ENCODE peak calls at places on chromosomes 3 and 15, in nine cellular contexts. R, V, N, U, I, F, S, W and D are unnamed samples.

GRCh38 chr3:81152156-81152555 is 609.3 kb downstream of the GBE1 start:
- DNase-seq in V (no peak), N (no peak), W (no peak), I (no peak), F (no peak), S (no peak), U (no peak), R (no peak), D (no peak)

GRCh38 chr15:28975766-28976179 is 90.0 kb downstream of the APBA2 start:
- DNase-seq in S (no peak), I (peak; percentile 55), V (no peak), R (no peak), W (no peak), N (peak; percentile 63), F (no peak), U (peak; percentile 39), D (no peak)

GRCh38 chr15:52040167-52040900 is 21.3 kb downstream of the MAPK6 start:
- DNase-seq in U (no peak), F (no peak), N (peak; percentile 70), V (no peak), I (peak; percentile 54), S (no peak), R (no peak), W (no peak), D (no peak)

GRCh38 chr15:35195031-35195430 is 109.9 kb upstream of the NANOGP8 start:
- DNase-seq in I (no peak), W (no peak), U (no peak), N (no peak), R (no peak), F (no peak), S (no peak), V (no peak), D (no peak)

GRCh38 chr3:197599089-197599765 is 43.5 kb upstream of the BDH1 start:
- DNase-seq in V (peak; percentile 66), N (peak; percentile 69), W (peak; percentile 56), S (no peak), F (peak; percentile 86), U (peak; percentile 60), I (peak; percentile 77), R (peak; percentile 77), D (peak; percentile 74)

GRCh38 chr3:125110876-125111480 is 55.2 kb upstream of the HEG1 start:
- DNase-seq in F (no peak), R (no peak), N (no peak), U (no peak), S (no peak), I (no peak), W (no peak), V (no peak), D (no peak)

GRCh38 chr3:190120161-190121060 is at the start of gene P3H2:
- DNase-seq in R (peak; percentile 76), W (peak; percentile 30), S (no peak), I (peak; percentile 93), U (peak; percentile 64), N (peak; percentile 85), F (peak; percentile 94), V (peak; percentile 90), D (peak; percentile 91)

GRCh38 chr3:64925575-64925974 is 237.8 kb upstream of the ADAMTS9 start:
- DNase-seq in I (no peak), S (no peak), N (no peak), U (no peak), W (no peak), R (no peak), V (no peak), F (no peak), D (no peak)

GRCh38 chr3:112640864-112641751 is at the start of gene CCDC80:
- DNase-seq in V (no peak), S (no peak), N (peak; percentile 14), U (peak; percentile 59), W (no peak), R (no peak), I (peak; percentile 94), F (peak; percentile 71), D (no peak)

GRCh38 chr15:81897011-81897677 is 148.7 kb downstream of the MEX3B start:
- DNase-seq in W (no peak), N (no peak), I (peak; percentile 90), R (no peak), V (no peak), F (peak; percentile 69), S (no peak), U (no peak), D (no peak)

GRCh38 chr3:139032326-139033002 is 11.7 kb upstream of the PRR23B start:
- DNase-seq in U (no peak), N (no peak), I (no peak), S (no peak), V (no peak), W (no peak), F (no peak), R (no peak), D (no peak)

GRCh38 chr3:14144423-14145075 is 19.7 kb downstream of the TMEM43 start:
- DNase-seq in I (peak; percentile 99), U (peak; percentile 91), V (peak; percentile 73), N (peak; percentile 72), S (peak; percentile 40), R (no peak), F (peak; percentile 92), W (peak; percentile 60), D (peak; percentile 92)

GRCh38 chr15:78407889-78408640 is 30.0 kb upstream of the IREB2 start:
- DNase-seq in N (no peak), V (no peak), W (no peak), R (no peak), I (no peak), S (no peak), U (no peak), F (no peak), D (no peak)

GRCh38 chr3:161475905-161476304 is 20.7 kb upstream of the OTOL1 start:
- DNase-seq in R (no peak), W (no peak), I (peak; percentile 18), F (no peak), N (no peak), U (peak; percentile 72), S (no peak), V (no peak), D (no peak)

GRCh38 chr3:20060924-20061323 is 20.7 kb downstream of the KAT2B start:
- DNase-seq in I (peak; percentile 48), F (no peak), N (no peak), W (no peak), S (no peak), U (no peak), R (no peak), V (no peak), D (no peak)

GRCh38 chr15:36362508-36362907 is 216.9 kb upstream of the CDIN1 start:
- DNase-seq in I (peak; percentile 24), V (no peak), R (no peak), W (no peak), U (no peak), F (no peak), S (no peak), N (no peak), D (no peak)

GRCh38 chr3:149575213-149575961 is 82.4 kb downstream of the WWTR1 start:
- DNase-seq in W (no peak), S (no peak), U (no peak), R (no peak), I (peak; percentile 95), F (peak; percentile 74), N (peak; percentile 30), V (peak; percentile 53), D (no peak)
- TF ChIP-seq POLR2A in W (no peak), S (no peak), U (no peak), R (no peak), I (peak; percentile 61), F (no peak), N (no peak), V (no peak), D (no peak)

DNA sequence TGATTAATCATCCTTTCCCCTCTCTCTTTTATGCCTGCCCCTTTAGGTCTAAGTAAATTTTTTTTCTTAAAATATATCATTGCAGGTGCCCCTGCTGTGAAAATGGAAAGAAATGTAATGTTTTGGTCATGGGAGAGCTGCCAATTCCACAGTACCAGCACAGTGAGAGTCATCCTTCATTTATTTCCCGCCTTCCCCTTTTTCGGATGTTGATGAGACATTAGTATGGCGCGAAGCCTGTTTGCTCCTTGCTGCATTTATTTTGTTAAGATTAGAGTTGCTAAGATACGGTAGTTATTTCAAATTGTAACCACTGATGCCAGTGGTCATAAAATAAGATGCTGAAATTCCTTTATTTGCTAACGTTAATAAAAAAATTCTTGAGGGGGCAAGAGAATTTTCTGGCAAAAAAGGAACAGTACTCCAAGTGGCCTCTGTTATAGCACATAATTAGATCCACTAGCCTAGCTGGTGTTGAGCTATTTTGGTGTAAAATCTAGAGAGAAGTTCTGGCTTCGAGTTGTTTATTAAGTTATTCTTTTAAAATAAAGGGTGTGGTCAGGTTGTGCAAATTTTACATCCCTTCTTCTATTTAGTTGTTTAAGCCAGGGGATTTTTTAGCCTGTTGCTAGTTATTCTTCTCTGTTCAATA is 62.8 kb downstream of the MDFIC2 start:
- DNase-seq in N (no peak), W (no peak), F (no peak), V (peak; percentile 19), S (no peak), I (no peak), U (no peak), R (no peak), D (no peak)
- TF ChIP-seq POLR2A in N (no peak), W (no peak), F (no peak), V (no peak), S (no peak), I (no peak), U (no peak), R (no peak), D (no peak)

DNA sequence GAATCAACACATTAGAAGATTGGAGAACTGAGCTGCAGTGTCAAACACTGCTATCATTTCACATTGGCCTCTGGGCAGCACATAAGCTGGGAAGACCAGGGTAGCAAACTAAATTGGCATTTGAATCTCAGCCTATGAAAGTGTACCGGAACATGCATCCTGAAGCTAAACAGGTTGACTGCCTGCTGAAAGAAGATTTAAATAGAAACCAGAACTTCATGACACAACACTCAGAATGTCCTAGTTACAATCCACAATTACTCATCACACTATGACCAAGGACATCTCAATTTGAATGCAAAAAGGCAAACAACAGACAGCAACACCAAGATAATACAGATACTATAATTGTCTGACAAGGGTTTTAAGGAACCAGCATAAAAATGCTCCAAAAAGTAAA is 26.2 kb downstream of the TM2D3 start:
- DNase-seq in V (no peak), F (no peak), S (no peak), N (no peak), W (no peak), I (peak; percentile 25), R (no peak), U (no peak), D (no peak)
- TF ChIP-seq POLR2A in V (no peak), F (no peak), S (no peak), N (no peak), W (no peak), I (no peak), R (no peak), U (no peak), D (no peak)

DNA sequence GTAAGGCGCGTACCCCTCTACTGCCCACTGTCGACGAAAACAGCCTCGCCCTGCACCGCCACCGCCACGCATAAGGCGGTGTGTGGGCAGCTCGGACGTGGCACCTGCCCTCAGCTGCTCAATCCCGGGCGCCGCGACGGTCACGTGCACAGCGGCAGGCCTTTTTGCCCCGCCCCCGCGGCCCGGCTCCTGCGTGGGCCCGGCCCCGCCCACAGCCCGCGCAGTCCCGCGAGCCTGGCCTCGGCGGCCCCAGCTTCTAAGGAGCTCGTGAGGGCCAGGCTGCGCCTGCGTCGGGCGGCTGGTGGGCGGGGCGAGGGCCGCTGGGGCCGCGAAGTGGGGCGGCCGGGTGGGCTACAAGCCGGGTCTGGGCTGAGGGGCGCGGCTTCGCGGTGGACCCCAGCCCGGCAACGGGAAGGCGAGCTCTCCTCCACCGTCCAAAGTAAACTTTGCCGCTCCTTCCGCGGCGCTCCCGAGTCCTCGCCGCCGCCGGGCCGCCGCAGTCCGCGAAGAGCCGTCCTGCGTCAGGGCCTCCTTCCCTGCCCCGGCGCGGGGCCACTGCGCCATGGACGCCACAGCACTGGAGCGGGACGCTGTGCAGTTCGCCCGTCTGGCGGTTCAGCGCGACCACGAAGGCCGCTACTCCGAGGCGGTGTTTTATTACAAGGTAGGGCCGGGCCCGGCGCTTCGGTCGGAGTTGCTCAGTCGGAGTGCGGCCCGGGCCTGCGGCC is at the start of gene CAPN7:
- DNase-seq in I (peak; percentile 91), W (peak; percentile 91), N (peak; percentile 97), U (peak; percentile 85), F (peak; percentile 98), R (peak; percentile 97), S (no peak), V (peak; percentile 97), D (peak; percentile 98)
- TF ChIP-seq POLR2A in I (peak; percentile 91), W (peak; percentile 98), N (peak; percentile 82), U (peak; percentile 74), F (peak; percentile 35), R (peak; percentile 83), S (peak; percentile 98), V (peak; percentile 94), D (no peak)